ENCODE peak calls at places on chromosomes 4 and X, in ten cellular contexts. C is endodermal cell, T is fibroblast of pulmonary artery, P is AG04449, Q is bronchial epithelial cell, E is heart right ventricle, Z is ovary, G is astrocyte of the spinal cord, F is esophagus squamous epithelium, I is upper lobe of right lung. A is an unnamed sample.

GRCh38 chr4:47877204-47877603 is 37.2 kb downstream of the NFXL1 start:
- DNase-seq in C (no peak), G (no peak), I (no peak), T (no peak), P (no peak), Z (no peak), E (no peak), F (no peak), Q (no peak), A (no peak)

GRCh38 chr4:123776267-123776666 is 379.7 kb downstream of the SPRY1 start:
- DNase-seq in T (no peak), G (no peak), E (no peak), P (no peak), Z (no peak), I (no peak), C (no peak), F (no peak), Q (no peak), A (no peak)

GRCh38 chr4:155900402-155900801 is 3.1 kb upstream of the TDO2 start:
- DNase-seq in E (no peak), G (peak), I (no peak), P (no peak), Q (peak), C (no peak), Z (no peak), F (no peak), T (peak), A (peak)

GRCh38 chrX:139692506-139692849 is 15.5 kb downstream of the MCF2 start:
- DNase-seq in F (no peak), C (peak), G (peak), T (no peak), I (no peak), Z (peak), Q (no peak), E (no peak), P (no peak), A (no peak)

GRCh38 chr4:153318696-153319320 is 25.7 kb upstream of the MND1 start:
- DNase-seq in C (peak), F (no peak), Q (peak), T (peak), Z (no peak), G (peak), E (no peak), I (no peak), P (no peak), A (no peak)

GRCh38 chr4:67687639-67688038 is 13.3 kb downstream of the UBA6 start:
- DNase-seq in F (no peak), E (no peak), Q (no peak), Z (no peak), I (no peak), C (no peak), G (peak), P (peak), T (no peak), A (peak)

GRCh38 chrX:115324194-115324593 is 34.7 kb downstream of the LUZP4 start:
- DNase-seq in P (no peak), C (no peak), T (peak), E (peak), Q (peak), I (peak), F (no peak), Z (no peak), G (peak), A (no peak)

GRCh38 chr4:14749910-14750309 is 252.4 kb upstream of the CPEB2 start:
- DNase-seq in I (peak), Z (no peak), P (no peak), T (peak), E (peak), F (no peak), Q (peak), G (peak), C (peak), A (no peak)

GRCh38 chrX:122113376-122113775 is 1066.0 kb downstream of the GLUD2 start:
- DNase-seq in E (no peak), C (peak), T (no peak), I (no peak), F (no peak), P (no peak), Q (no peak), Z (no peak), G (no peak), A (no peak)

GRCh38 chrX:77924320-77924859 is 13.9 kb downstream of the ATP7A start:
- DNase-seq in G (no peak), Q (no peak), C (no peak), F (no peak), Z (no peak), E (no peak), P (no peak), T (no peak), I (no peak), A (no peak)

GRCh38 chr4:7353046-7353790 is 81.5 kb downstream of the PSAPL1 start:
- DNase-seq in P (no peak), T (no peak), Z (no peak), G (no peak), I (peak), Q (no peak), E (no peak), C (no peak), F (no peak), A (no peak)

GRCh38 chrX:130024127-130024526 is 41.7 kb downstream of the BCORL1 start:
- DNase-seq in T (peak), Q (peak), I (peak), Z (no peak), F (peak), E (peak), G (peak), P (no peak), C (peak), A (no peak)

GRCh38 chr4:86220137-86220536 is 139.7 kb downstream of the MAPK10 start:
- DNase-seq in T (peak), E (no peak), Q (peak), G (peak), I (no peak), P (no peak), C (no peak), F (no peak), Z (no peak), A (peak)

GRCh38 chrX:153305941-153306464 is 15.6 kb downstream of the PNMA6F start:
- DNase-seq in P (no peak), T (no peak), C (no peak), Q (no peak), E (no peak), I (no peak), G (no peak), F (no peak), Z (no peak), A (no peak)

GRCh38 chr4:78779280-78779679 is 3.1 kb downstream of the BMP2K start:
- DNase-seq in Z (no peak), C (no peak), P (no peak), T (no peak), Q (peak), F (no peak), G (no peak), E (no peak), I (no peak), A (no peak)

GRCh38 chr4:122663814-122664610 is 43.1 kb upstream of the IL21 start:
- DNase-seq in Z (no peak), Q (no peak), F (no peak), P (no peak), E (no peak), T (peak), C (no peak), G (no peak), I (no peak), A (no peak)

GRCh38 chrX:37060999-37061398 is 52.8 kb downstream of the FAM47C start:
- DNase-seq in T (peak), P (peak), F (no peak), C (peak), Q (peak), E (no peak), Z (no peak), I (no peak), G (peak), A (peak)

GRCh38 chr4:154506253-154506652 is 14.7 kb upstream of the DCHS2 start:
- DNase-seq in T (peak), Q (peak), F (no peak), E (no peak), C (no peak), Z (no peak), I (no peak), G (peak), P (no peak), A (peak)

GRCh38 chr4:174604198-174604597 is 81.9 kb upstream of the HPGD start:
- DNase-seq in G (peak), Q (peak), T (peak), I (no peak), P (no peak), C (no peak), F (no peak), E (no peak), Z (no peak), A (peak)

GRCh38 chrX:47809065-47809788 is 27.5 kb upstream of the ZNF81 start:
- DNase-seq in T (no peak), Z (no peak), G (no peak), F (no peak), C (no peak), E (no peak), I (no peak), Q (no peak), P (no peak), A (no peak)

GRCh38 chrX:104684077-104684476 is 118.1 kb downstream of the IL1RAPL2 start:
- DNase-seq in Q (no peak), P (no peak), I (no peak), E (no peak), F (no peak), C (no peak), G (no peak), Z (no peak), T (no peak), A (no peak)

GRCh38 chr4:99022566-99022965 is 27.0 kb downstream of the METAP1 start:
- DNase-seq in Z (no peak), G (no peak), I (no peak), E (no peak), F (no peak), Q (no peak), C (no peak), T (no peak), P (no peak), A (no peak)
- H3K4me3 ChIP-seq in Z (no peak), G (peak), I (no peak), E (no peak), F (no peak), Q (no peak), C (peak), T (peak), P (peak), A (no peak)

DNA sequence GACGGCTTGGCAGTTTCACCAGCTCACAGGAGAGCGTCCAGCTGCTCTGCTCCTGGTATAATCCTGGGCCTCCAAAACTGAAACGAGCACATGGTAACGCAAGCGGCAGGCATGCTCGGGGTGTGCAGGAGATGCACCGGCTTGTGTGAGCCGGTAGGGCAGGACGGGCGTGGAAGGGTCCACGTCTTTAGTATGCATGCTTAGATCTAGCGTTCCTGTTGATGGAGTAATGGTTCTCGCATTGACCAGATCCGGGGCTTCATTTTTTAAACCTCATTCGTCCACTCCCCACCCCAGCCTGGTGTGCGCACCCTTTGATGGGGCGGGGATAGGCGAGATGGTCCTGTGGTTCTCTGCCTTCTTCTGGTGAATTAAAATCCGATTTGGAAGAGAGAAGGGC is 39.7 kb downstream of the FAM149A start:
- DNase-seq in F (no peak), C (no peak), P (no peak), E (no peak), Z (peak), Q (peak), G (peak), I (no peak), T (peak), A (no peak)
- TF ChIP-seq CTCF in F (peak), C (peak), P (no peak), E (no peak), Z (no peak), Q (peak), G (peak), I (peak), T (peak), A (peak)

GRCh38 chr4:190019023-190019858 is 7.8 kb downstream of the FRG2 start:
- DNase-seq in Z (no peak), E (no peak), T (no peak), I (no peak), G (no peak), C (peak), Q (no peak), F (no peak), P (no peak), A (no peak)

GRCh38 chr4:190018201-190018920 is 8.7 kb downstream of the FRG2 start:
- DNase-seq in E (no peak), I (no peak), Z (no peak), F (no peak), C (no peak), Q (no peak), T (no peak), P (no peak), G (no peak), A (no peak)

GRCh38 chr4:190016369-190017289 is 10.4 kb downstream of the FRG2 start:
- DNase-seq in Z (no peak), F (no peak), G (no peak), I (no peak), E (no peak), T (no peak), P (no peak), C (no peak), Q (no peak), A (no peak)

GRCh38 chr4:190015538-190016368 is 11.3 kb downstream of the FRG2 start:
- DNase-seq in T (no peak), G (no peak), Q (no peak), E (no peak), C (peak), F (no peak), I (no peak), Z (no peak), P (no peak), A (no peak)

DNA sequence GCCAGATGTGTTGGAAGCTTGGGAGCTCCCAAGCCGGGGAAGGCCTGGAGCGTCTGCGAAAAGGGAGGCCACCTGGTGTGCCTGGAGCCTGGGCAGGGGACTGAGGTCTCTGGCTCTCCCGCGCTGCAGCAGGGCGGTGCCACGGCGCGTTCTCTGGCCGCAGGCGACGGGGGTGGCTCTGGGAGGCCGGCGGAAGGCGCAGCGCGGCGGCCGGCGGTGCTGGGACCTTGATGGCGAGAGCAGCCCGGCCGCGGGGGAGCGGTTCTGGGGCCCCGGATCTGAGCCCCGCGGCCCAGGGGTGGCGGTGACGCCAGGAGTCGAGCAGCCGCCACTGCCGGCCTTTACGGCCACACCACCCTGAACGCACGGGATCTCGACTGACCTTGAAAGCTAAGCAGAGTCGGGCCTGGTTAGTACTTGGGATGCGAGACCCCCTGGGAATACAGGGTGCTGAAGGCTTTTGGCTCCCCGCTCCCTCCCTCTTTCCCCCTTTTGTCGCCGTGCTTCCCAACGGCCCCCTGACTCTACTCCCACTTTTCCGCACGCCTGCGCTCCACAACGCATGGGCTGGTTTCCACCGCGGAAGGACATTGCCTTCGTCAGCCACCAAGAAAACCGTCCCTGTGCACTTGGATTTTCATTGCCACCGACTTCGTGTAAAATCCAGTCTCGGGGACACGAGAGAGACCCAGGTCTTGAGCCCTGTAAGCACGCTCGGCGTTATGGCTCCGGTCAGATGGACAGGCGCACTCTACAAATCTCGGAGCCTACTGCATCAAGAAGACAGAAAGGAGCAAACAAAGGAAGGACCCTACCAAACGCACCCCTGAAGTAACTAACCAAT is 9.5 kb downstream of the FRG2 start:
- DNase-seq in F (no peak), Z (no peak), E (no peak), I (no peak), G (no peak), Q (no peak), T (no peak), P (no peak), C (peak), A (no peak)
- H3K4me3 ChIP-seq in F (no peak), Z (no peak), E (no peak), I (no peak), G (no peak), Q (no peak), T (no peak), P (no peak), C (no peak), A (no peak)

GRCh38 chr4:76623217-76624060 is 188.4 kb downstream of the SHROOM3 start:
- DNase-seq in F (no peak), G (no peak), P (no peak), T (no peak), Q (peak), E (no peak), I (no peak), C (no peak), Z (no peak), A (no peak)

GRCh38 chr4:76625316-76625715 is 190.3 kb downstream of the SHROOM3 start:
- DNase-seq in I (no peak), P (no peak), G (no peak), C (no peak), E (no peak), Q (no peak), Z (no peak), T (no peak), F (no peak), A (no peak)

GRCh38 chr4:76630748-76631147 is 195.7 kb downstream of the SHROOM3 start:
- DNase-seq in F (no peak), G (no peak), P (no peak), I (no peak), Q (no peak), E (no peak), C (no peak), Z (no peak), T (no peak), A (no peak)

GRCh38 chr4:76624271-76624681 is 189.2 kb downstream of the SHROOM3 start:
- DNase-seq in I (no peak), Z (peak), P (peak), E (no peak), F (no peak), T (peak), Q (peak), G (peak), C (peak), A (peak)

GRCh38 chr4:76626686-76627465 is 191.8 kb downstream of the SHROOM3 start:
- DNase-seq in C (peak), G (no peak), F (no peak), Z (no peak), P (no peak), E (no peak), I (no peak), T (peak), Q (no peak), A (no peak)
- TF ChIP-seq CTCF in C (peak), G (peak), F (peak), Z (no peak), P (no peak), E (peak), I (peak), T (peak), Q (peak), A (peak)